ENCODE peak calls at places on chromosomes 11 and 22, in eight cellular contexts. R is fibroblast of lung; X is aorta; S is AG04450; B is MM.1S; L is right lobe of liver; P is mammary epithelial cell; Y is CD8-positive, alpha-beta T cell. T is an unnamed sample. For H3K9me3, the result is how much of the 10 kb centered on the place peaks cover.

GRCh38 chr22:38109391-38110000 is 988 bp downstream of the BAIAP2L2 start:
- DNase-seq in Y (no peak), S (no peak), P (no peak), L (no peak), R (no peak), B (no peak), X (peak), T (no peak)

GRCh38 chr11:134270250-134270714 is 5.9 kb upstream of the GLB1L3 start:
- DNase-seq in B (peak), P (no peak), Y (no peak), L (no peak), S (no peak), R (no peak), X (no peak), T (no peak)

GRCh38 chr11:117591316-117592039 is 205.5 kb downstream of the DSCAML1 start:
- DNase-seq in L (no peak), R (no peak), B (no peak), P (no peak), X (peak), S (no peak), Y (no peak), T (no peak)

GRCh38 chr11:65432686-65433582 is 10.3 kb downstream of the NEAT1 start:
- DNase-seq in L (no peak), P (peak), B (peak), Y (no peak), R (peak), X (no peak), S (no peak), T (no peak)

GRCh38 chr11:130156108-130157022 is 3.2 kb upstream of the ST14 start:
- DNase-seq in B (no peak), P (peak), L (no peak), S (no peak), Y (no peak), R (no peak), X (no peak), T (no peak)

GRCh38 chr22:23763579-23764331 is 965 bp downstream of the C22orf15 start:
- DNase-seq in Y (no peak), B (no peak), R (no peak), X (peak), L (no peak), S (no peak), P (no peak), T (no peak)

GRCh38 chr11:77598195-77598594 is 8.4 kb downstream of the AQP11 start:
- DNase-seq in X (no peak), Y (no peak), S (no peak), P (no peak), R (no peak), L (no peak), B (no peak), T (no peak)

GRCh38 chr22:32469799-32470212 is 4.8 kb upstream of the FBXO7 start:
- DNase-seq in L (no peak), X (no peak), P (peak), S (peak), B (no peak), Y (no peak), R (peak), T (no peak)

GRCh38 chr11:58216476-58216875 is 4.0 kb downstream of the OR1S1 start:
- DNase-seq in R (no peak), Y (no peak), B (no peak), L (no peak), X (no peak), P (no peak), S (no peak), T (no peak)

GRCh38 chr11:61886643-61887042 is 4.7 kb downstream of the FADS3 start:
- DNase-seq in R (no peak), X (no peak), Y (no peak), L (no peak), B (no peak), S (no peak), P (no peak), T (no peak)

GRCh38 chr11:74057251-74058151 is 48.6 kb upstream of the UCP3 start:
- DNase-seq in L (no peak), B (no peak), Y (no peak), P (peak), R (peak), S (peak), X (no peak), T (no peak)

GRCh38 chr11:16291729-16292128 is 64.6 kb downstream of the SOX6 start:
- DNase-seq in R (no peak), X (no peak), P (no peak), B (no peak), L (no peak), S (no peak), Y (no peak), T (no peak)

GRCh38 chr11:33320814-33321330 is 63.7 kb downstream of the HIPK3 start:
- DNase-seq in L (no peak), X (no peak), S (no peak), B (no peak), R (no peak), P (no peak), Y (no peak), T (no peak)

GRCh38 chr22:46067159-46068111 is 82.9 kb upstream of the PPARA start:
- DNase-seq in B (no peak), R (peak), X (peak), L (peak), Y (no peak), S (no peak), P (peak), T (peak)

GRCh38 chr11:76243157-76243556 is 36.9 kb upstream of the WNT11 start:
- DNase-seq in X (peak), P (no peak), R (no peak), B (no peak), L (no peak), Y (no peak), S (no peak), T (peak)

GRCh38 chr11:114256898-114257286 is 39.3 kb upstream of the NNMT start:
- DNase-seq in R (no peak), Y (no peak), P (no peak), X (no peak), B (no peak), S (no peak), L (no peak), T (no peak)

GRCh38 chr11:210122-210802 is 2.8 kb downstream of the RIC8A start:
- DNase-seq in S (peak), L (no peak), X (no peak), R (peak), P (peak), Y (no peak), B (no peak), T (peak)

DNA sequence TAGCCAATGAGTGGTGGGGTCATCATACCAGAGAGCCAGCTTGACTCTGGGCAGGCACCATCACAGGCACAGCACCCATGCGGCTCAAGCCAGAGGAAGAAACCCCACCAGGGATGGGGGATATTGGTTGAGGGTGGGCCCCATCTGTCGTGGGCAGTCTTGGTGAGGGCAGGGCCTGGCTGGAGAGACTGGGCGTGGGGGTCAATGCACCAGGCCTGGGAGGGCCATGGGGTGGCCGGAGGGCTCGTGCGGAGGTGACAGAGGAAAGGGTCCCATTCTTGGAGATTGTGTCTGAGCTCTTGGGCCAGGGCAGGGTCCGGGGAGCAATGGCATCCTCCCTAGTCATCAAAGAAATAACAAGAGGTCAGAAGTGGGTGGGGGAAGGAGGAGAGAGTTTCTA is 1.6 kb upstream of the VSIG2 start:
- DNase-seq in P (no peak), R (no peak), S (no peak), Y (no peak), L (no peak), X (no peak), B (no peak), T (no peak)
- H3K27ac ChIP-seq in P (no peak), R (no peak), S (no peak), Y (no peak), L (no peak), X (no peak), B (no peak), T (no peak)

DNA sequence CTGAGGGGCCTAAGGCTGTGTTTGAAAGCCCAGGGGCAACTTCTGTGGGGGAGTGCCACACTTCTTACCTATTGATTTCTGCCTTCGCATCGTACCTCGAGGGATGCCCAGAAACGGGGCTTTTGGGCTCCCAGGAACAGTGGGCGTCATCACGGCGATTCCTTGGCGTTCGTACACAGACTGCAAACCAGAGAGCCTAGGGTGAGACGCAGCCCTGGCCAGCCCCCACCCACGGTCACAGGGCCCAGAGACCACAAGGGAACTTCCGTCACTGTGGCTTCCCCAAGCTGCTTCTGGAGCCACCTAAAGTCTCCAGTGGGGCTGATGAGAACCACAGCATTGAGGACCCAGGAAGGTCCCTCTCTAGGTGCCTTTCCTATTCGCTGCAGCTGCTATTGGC is 91.9 kb downstream of the CTTN start:
- DNase-seq in Y (no peak), B (no peak), S (no peak), R (no peak), P (no peak), L (peak), X (peak), T (no peak)
- H3K9me3 ChIP-seq in Y (under half), B (under half), S (half or more), R (under half), P (under half), L (under half), X (under half), T (under half)

DNA sequence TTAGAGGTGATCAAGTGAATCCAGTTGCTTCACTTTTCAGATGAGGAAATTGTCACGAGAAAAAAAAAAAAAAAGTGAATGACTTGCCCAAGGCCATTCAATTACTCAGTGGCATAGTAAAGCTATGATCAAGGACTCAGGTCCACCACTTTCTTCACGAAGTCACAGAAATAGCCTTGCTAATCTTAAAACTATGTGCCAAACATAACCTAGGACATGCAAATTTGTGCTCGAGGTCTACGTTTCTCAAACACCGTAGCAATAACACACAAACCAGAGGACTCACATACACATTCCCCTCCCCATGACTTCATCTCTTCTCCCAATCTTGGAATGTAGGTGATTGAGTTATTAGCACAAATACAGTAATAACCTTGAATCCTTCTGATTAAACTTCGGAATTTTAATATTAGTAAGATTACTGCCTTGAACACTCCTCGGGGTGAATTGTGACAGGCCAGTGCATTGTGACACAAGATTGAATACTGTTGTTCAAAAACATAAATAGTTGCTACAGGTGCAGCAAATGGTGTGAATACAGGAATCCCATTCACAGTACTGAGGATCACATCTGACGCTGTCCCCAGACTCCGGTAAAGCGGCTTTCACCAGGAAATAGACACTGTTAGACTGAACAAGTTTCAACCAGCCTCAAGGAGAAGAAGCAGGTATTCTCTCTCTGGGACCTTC is 3.8 kb downstream of the LGR4 start:
- DNase-seq in P (peak), Y (no peak), S (no peak), L (no peak), X (no peak), B (no peak), R (no peak), T (no peak)
- H3K27ac ChIP-seq in P (peak), Y (no peak), S (no peak), L (peak), X (no peak), B (no peak), R (no peak), T (peak)

DNA sequence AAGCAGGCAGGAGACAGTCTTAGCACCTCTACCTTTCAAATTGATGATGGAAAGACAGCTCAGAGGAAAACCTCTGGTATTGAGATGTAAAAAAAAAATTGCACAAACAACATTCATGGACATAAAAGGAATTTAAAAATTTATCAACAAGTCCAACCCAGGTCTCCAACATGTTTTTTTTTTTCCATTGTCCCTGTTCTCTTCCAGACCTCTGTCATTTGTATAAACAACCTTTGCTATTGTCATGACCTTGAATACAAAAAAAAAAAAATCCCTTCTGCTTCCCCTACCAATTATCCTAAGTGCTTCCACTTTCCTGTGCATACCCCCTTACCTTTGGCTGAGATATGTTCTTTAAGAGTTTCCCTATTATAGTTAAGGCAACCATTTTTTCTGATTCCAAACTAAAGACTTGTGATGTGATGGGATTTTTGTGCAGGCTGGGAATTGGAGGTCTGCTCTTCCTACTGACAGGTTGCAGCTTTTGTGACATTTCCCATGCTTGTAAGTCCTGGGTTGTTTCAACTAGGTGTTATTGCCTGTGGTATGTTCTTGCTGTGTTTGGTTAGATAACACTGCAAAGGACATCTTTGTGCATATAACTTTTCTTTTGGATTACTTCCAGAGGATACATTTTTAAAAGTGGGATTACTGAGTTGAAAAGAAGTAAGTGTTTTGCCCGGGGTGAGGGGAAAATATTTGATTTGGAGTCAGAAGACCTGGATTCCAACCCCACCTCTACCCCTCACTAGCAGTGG is 67.1 kb downstream of the KIAA1671 start:
- DNase-seq in R (no peak), B (no peak), P (no peak), L (no peak), Y (no peak), X (no peak), S (no peak), T (no peak)
- H3K9me3 ChIP-seq in R (under half), B (under half), P (under half), L (under half), Y (under half), X (under half), S (under half), T (under half)

GRCh38 chr11:36292311-36292722 is 3.1 kb upstream of the COMMD9 start:
- DNase-seq in P (peak), X (no peak), L (no peak), Y (no peak), B (peak), R (peak), S (no peak), T (no peak)

GRCh38 chr11:36289226-36289852 is at the start of gene COMMD9:
- DNase-seq in P (peak), S (peak), B (peak), Y (peak), L (peak), R (peak), X (peak), T (peak)

GRCh38 chr11:36282926-36283325 is 6.3 kb downstream of the COMMD9 start:
- DNase-seq in Y (no peak), X (no peak), B (no peak), P (no peak), R (no peak), L (no peak), S (no peak), T (no peak)

GRCh38 chr11:36288442-36289225 is 590 bp downstream of the COMMD9 start:
- DNase-seq in S (no peak), R (no peak), Y (no peak), X (no peak), B (no peak), P (no peak), L (no peak), T (no peak)
- H3K27ac ChIP-seq in S (no peak), R (peak), Y (peak), X (no peak), B (no peak), P (peak), L (peak), T (no peak)

GRCh38 chr11:70757241-70757640 is 358.9 kb downstream of the CTTN start:
- DNase-seq in P (no peak), R (no peak), S (no peak), Y (no peak), L (no peak), X (no peak), B (no peak), T (no peak)
- H3K9me3 ChIP-seq in P (under half), R (under half), S (under half), Y (under half), L (under half), X (under half), B (under half), T (under half)

DNA sequence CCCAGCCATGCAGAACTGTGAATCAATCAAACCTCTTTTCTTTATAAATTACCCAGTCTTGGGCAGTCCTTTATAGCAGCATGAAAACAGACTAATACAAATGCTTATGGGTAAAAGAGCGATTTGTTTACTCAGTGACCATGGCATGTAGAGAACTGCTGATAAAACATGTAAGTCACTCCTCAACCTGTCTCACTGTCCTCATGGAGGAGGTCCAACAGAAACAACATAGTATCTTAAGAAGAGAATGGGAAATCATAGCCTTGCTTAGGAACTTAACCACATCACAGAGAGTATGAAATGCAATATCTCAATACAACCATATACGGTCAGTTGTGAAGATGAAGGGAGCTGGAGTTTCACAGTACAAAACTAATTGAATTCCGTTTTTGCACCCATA is 1734.0 kb upstream of the RAG2 start:
- DNase-seq in R (no peak), X (no peak), S (no peak), B (no peak), P (no peak), L (no peak), Y (no peak), T (no peak)
- H3K27ac ChIP-seq in R (no peak), X (no peak), S (no peak), B (no peak), P (no peak), L (no peak), Y (no peak), T (no peak)

DNA sequence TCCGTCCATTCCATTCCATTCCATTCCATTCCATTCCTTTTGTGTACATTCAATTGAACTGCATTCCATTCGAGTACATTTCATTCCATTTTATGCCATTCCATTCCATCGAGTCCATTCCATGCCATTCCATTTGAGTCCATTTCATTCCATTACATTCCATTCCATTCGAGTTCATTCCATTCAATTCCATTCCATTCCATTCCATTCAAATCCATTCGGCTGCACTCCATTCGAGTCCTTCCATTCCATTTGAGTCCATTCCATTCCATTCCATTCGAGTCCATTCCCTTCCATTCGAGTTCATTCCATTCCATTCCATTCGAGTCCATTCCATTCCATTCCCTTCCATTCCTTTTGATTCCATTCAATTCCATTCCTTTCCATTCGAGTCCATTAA is 4800.6 kb upstream of the OR11H1 start:
- DNase-seq in B (no peak), X (no peak), R (no peak), Y (no peak), S (no peak), L (no peak), P (no peak), T (no peak)
- H3K9me3 ChIP-seq in B (under half), X (under half), R (under half), Y (under half), S (half or more), L (under half), P (half or more), T (under half)